ENCODE peak calls at places on chromosomes 5 and 9, in nine cellular contexts. P is renal cortical epithelial cell; S is heart right ventricle; X is RPMI8226; I is smooth muscle cell of the brain vasculature; B is Caki2; K is GM13976; F is NCI-H2081; Q is activated CD8-positive, alpha-beta T cell treated with anti-CD3 and anti-CD28 coated beads for 36 hours. D is an unnamed sample.

GRCh38 chr5:60677831-60678664 is 21.9 kb downstream of the DEPDC1B start:
- DNase-seq in K (peak), F (peak), B (peak), X (peak), S (no peak), Q (no peak), P (peak), I (no peak), D (peak)

GRCh38 chr5:179553875-179554274 is 3.5 kb downstream of the RUFY1 start:
- DNase-seq in X (no peak), I (peak), B (peak), K (no peak), F (no peak), Q (no peak), S (no peak), P (peak), D (peak)

GRCh38 chr5:95631991-95632675 is 12.2 kb downstream of the GPR150 start:
- DNase-seq in F (no peak), K (peak), Q (peak), S (no peak), B (peak), P (peak), X (peak), I (no peak), D (no peak)

GRCh38 chr5:111655169-111655924 is 101.6 kb downstream of the NREP start:
- DNase-seq in Q (no peak), S (peak), X (no peak), F (no peak), P (peak), B (peak), K (no peak), I (no peak), D (no peak)

GRCh38 chr9:133457233-133457632 is 2.5 kb upstream of the CACFD1 start:
- DNase-seq in X (peak), P (no peak), B (no peak), I (no peak), F (no peak), Q (no peak), S (no peak), K (no peak), D (no peak)

GRCh38 chr5:61051267-61051666 is 106.3 kb downstream of the NDUFAF2 start:
- DNase-seq in Q (no peak), P (peak), K (no peak), I (no peak), S (no peak), X (no peak), F (no peak), B (peak), D (peak)

GRCh38 chr5:140054086-140054689 is 11.1 kb upstream of the NRG2 start:
- DNase-seq in S (no peak), Q (no peak), B (peak), X (peak), I (no peak), F (no peak), P (peak), K (no peak), D (no peak)

GRCh38 chr5:10370931-10371330 is 17.4 kb downstream of the MARCHF6 start:
- DNase-seq in Q (no peak), F (no peak), B (no peak), K (no peak), X (no peak), I (no peak), P (no peak), S (no peak), D (no peak)

GRCh38 chr9:82180711-82181110 is 192.1 kb downstream of the SPATA31D1 start:
- DNase-seq in F (no peak), Q (no peak), K (no peak), X (no peak), B (no peak), I (no peak), S (no peak), P (no peak), D (no peak)

GRCh38 chr5:139468421-139468931 is 2.3 kb upstream of the SMIM33 start:
- DNase-seq in B (no peak), I (no peak), P (no peak), Q (peak), X (no peak), F (no peak), K (no peak), S (no peak), D (no peak)

GRCh38 chr5:54570923-54571322 is 53.4 kb downstream of the SNX18 start:
- DNase-seq in Q (no peak), K (no peak), F (no peak), S (peak), X (no peak), B (no peak), I (no peak), P (peak), D (no peak)

GRCh38 chr9:33329996-33330395 is 39.7 kb downstream of the NFX1 start:
- DNase-seq in I (peak), X (no peak), B (peak), F (no peak), S (no peak), K (no peak), Q (no peak), P (peak), D (no peak)

GRCh38 chr5:53616939-53617549 is 56.6 kb downstream of the NDUFS4 start:
- DNase-seq in K (no peak), B (peak), I (no peak), F (no peak), P (no peak), X (no peak), Q (no peak), S (no peak), D (no peak)

GRCh38 chr5:53416144-53416730 is 64.2 kb upstream of the FST start:
- DNase-seq in B (no peak), K (no peak), X (no peak), P (no peak), Q (no peak), I (no peak), S (no peak), F (no peak), D (peak)

GRCh38 chr9:129726322-129727160 is 26.3 kb downstream of the PTGES start:
- DNase-seq in P (no peak), X (peak), B (peak), S (peak), Q (peak), F (peak), I (peak), K (peak), D (peak)

GRCh38 chr5:10537614-10538013 is 26.3 kb upstream of the ANKRD33B start:
- DNase-seq in F (no peak), Q (peak), P (no peak), I (no peak), X (no peak), B (no peak), K (no peak), S (no peak), D (no peak)

GRCh38 chr5:146758076-146758475 is 120.5 kb downstream of the PPP2R2B start:
- DNase-seq in I (no peak), F (no peak), B (no peak), K (no peak), P (no peak), X (no peak), S (no peak), Q (no peak), D (no peak)

GRCh38 chr9:86766912-86767311 is 180.4 kb downstream of the GAS1 start:
- DNase-seq in F (no peak), I (no peak), Q (no peak), X (no peak), K (no peak), S (no peak), B (peak), P (peak), D (peak)

GRCh38 chr9:88835038-88835466 is 156.2 kb upstream of the S1PR3 start:
- DNase-seq in B (no peak), Q (peak), I (no peak), X (no peak), S (no peak), K (no peak), P (peak), F (no peak), D (no peak)

GRCh38 chr5:1409386-1410110 is 35.7 kb downstream of the SLC6A3 start:
- DNase-seq in B (no peak), P (peak), I (no peak), S (no peak), K (peak), X (peak), F (no peak), Q (peak), D (no peak)

GRCh38 chr5:61675015-61675692 is 343.1 kb downstream of the ZSWIM6 start:
- DNase-seq in I (no peak), S (no peak), P (no peak), K (no peak), B (no peak), X (no peak), Q (no peak), F (peak), D (peak)

GRCh38 chr9:37968228-37968672 is 64.3 kb upstream of the SLC25A51 start:
- DNase-seq in B (no peak), P (peak), Q (no peak), X (no peak), K (no peak), S (no peak), I (no peak), F (no peak), D (no peak)

GRCh38 chr9:14185016-14185415 is 128.9 kb downstream of the NFIB start:
- DNase-seq in Q (no peak), F (no peak), I (no peak), S (no peak), P (no peak), K (no peak), B (no peak), X (no peak), D (no peak)

GRCh38 chr9:35517136-35517535 is 27.2 kb downstream of the RUSC2 start:
- DNase-seq in X (no peak), P (peak), K (no peak), B (no peak), Q (no peak), S (no peak), I (no peak), F (no peak), D (peak)

GRCh38 chr5:115325291-115326019 is 29.0 kb upstream of the CCDC112 start:
- DNase-seq in P (no peak), Q (no peak), K (no peak), B (no peak), F (no peak), S (no peak), X (no peak), I (no peak), D (no peak)

GRCh38 chr9:99259231-99259918 is 37.3 kb downstream of the SEC61B start:
- DNase-seq in S (peak), P (peak), I (no peak), K (peak), Q (peak), F (no peak), X (no peak), B (no peak), D (peak)

GRCh38 chr9:134892820-134893420 is 12.3 kb downstream of the FCN2 start:
- DNase-seq in B (no peak), K (no peak), I (no peak), P (no peak), X (no peak), F (no peak), S (no peak), Q (no peak), D (no peak)

GRCh38 chr5:173486355-173486754 is 130.1 kb downstream of the BOD1 start:
- DNase-seq in B (no peak), P (peak), X (no peak), F (no peak), K (no peak), Q (no peak), I (no peak), S (no peak), D (no peak)

GRCh38 chr5:31153523-31153922 is 40.0 kb upstream of the CDH6 start:
- DNase-seq in I (no peak), S (no peak), X (no peak), P (peak), B (no peak), F (no peak), K (no peak), Q (no peak), D (no peak)

GRCh38 chr5:132777209-132778069 is at the start of gene SEPTIN8:
- DNase-seq in Q (peak), P (no peak), I (no peak), K (peak), X (peak), S (peak), B (no peak), F (peak), D (peak)

GRCh38 chr5:120451445-120451844 is 12.7 kb upstream of the PRR16 start:
- DNase-seq in I (no peak), F (no peak), B (no peak), Q (no peak), K (no peak), P (no peak), S (no peak), X (no peak), D (no peak)

GRCh38 chr9:91177661-91178280 is 183.9 kb downstream of the AUH start:
- DNase-seq in I (no peak), B (no peak), X (no peak), Q (peak), S (no peak), F (no peak), K (no peak), P (peak), D (peak)

GRCh38 chr9:38309324-38310195 is 82.9 kb upstream of the ALDH1B1 start:
- DNase-seq in Q (no peak), F (no peak), I (peak), B (no peak), X (no peak), S (no peak), K (no peak), P (peak), D (no peak)

GRCh38 chr5:125659316-125660071 is 763.7 kb upstream of the GRAMD2B start:
- DNase-seq in F (no peak), X (no peak), S (no peak), Q (no peak), B (peak), K (no peak), P (peak), I (peak), D (no peak)

GRCh38 chr9:86287013-86287412 is 4.7 kb upstream of the ISCA1 start:
- DNase-seq in P (peak), B (peak), I (no peak), X (no peak), K (no peak), S (no peak), Q (peak), F (no peak), D (peak)